ENCODE peak calls at places on chromosomes 11 and 22, in ten cellular contexts. P is fibroblast of pulmonary artery; N is T follicular helper cell; V is Caco-2; K is activated naive CD4-positive, alpha-beta T cell; E is activated CD4-positive, alpha-beta memory T cell treated with anti-CD3 and anti-CD28 coated beads, Interleukin-2, amount 10 ng/mL, durations not matched to agents 7 days and 5 days; H is Right ventricle myocardium inferior; F is OCI-LY7; B is GM10248; X is ELF-1. Q is an unnamed sample.

GRCh38 chr11:9462806-9463537 is 2.2 kb downstream of the ZNF143 start:
- DNase-seq in P (peak; percentile 9), N (no peak), V (no peak), K (no peak), E (no peak), H (no peak), F (no peak), B (no peak), X (no peak), Q (no peak)

GRCh38 chr11:65633390-65634139 is 4.3 kb upstream of the SIPA1 start:
- DNase-seq in P (no peak), N (no peak), V (no peak), K (no peak), E (no peak), H (no peak), F (no peak), B (no peak), X (no peak), Q (no peak)

GRCh38 chr11:8102965-8103364 is 22.0 kb downstream of the TUB start:
- DNase-seq in P (no peak), N (no peak), V (no peak), K (no peak), E (no peak), H (no peak), F (no peak), B (no peak), X (no peak), Q (no peak)

GRCh38 chr11:66112041-66112491 is 42.0 kb downstream of the PACS1 start:
- DNase-seq in P (no peak), N (no peak), V (no peak), K (no peak), E (no peak), H (no peak), F (peak; percentile 24), B (no peak), X (peak; percentile 88), Q (peak; percentile 69)

GRCh38 chr22:37148031-37148651 is 1.6 kb downstream of the IL2RB start:
- DNase-seq in P (no peak), N (peak; percentile 20), V (no peak), K (no peak), E (peak; percentile 54), H (no peak), F (no peak), B (peak; percentile 39), X (no peak), Q (no peak)

GRCh38 chr11:133383689-133384088 is 148.6 kb downstream of the OPCML start:
- DNase-seq in P (no peak), N (no peak), V (no peak), K (no peak), E (no peak), H (no peak), F (no peak), B (no peak), X (no peak), Q (no peak)

GRCh38 chr11:67364169-67364568 is 9.2 kb downstream of the CLCF1 start:
- DNase-seq in P (no peak), N (no peak), V (no peak), K (no peak), E (no peak), H (no peak), F (no peak), B (no peak), X (no peak), Q (no peak)

GRCh38 chr11:83195176-83195531 is 1.6 kb downstream of the ANKRD42 start:
- DNase-seq in P (peak; percentile 11), N (no peak), V (peak; percentile 53), K (no peak), E (no peak), H (no peak), F (no peak), B (no peak), X (no peak), Q (no peak)

GRCh38 chr11:72378704-72379383 is 55.5 kb downstream of the CLPB start:
- DNase-seq in P (peak; percentile 25), N (no peak), V (no peak), K (no peak), E (no peak), H (peak; percentile 79), F (no peak), B (no peak), X (no peak), Q (no peak)

GRCh38 chr11:77967753-77968152 is 26.7 kb downstream of the INTS4 start:
- DNase-seq in P (no peak), N (no peak), V (no peak), K (no peak), E (no peak), H (no peak), F (no peak), B (no peak), X (no peak), Q (no peak)

GRCh38 chr11:13868710-13869403 is 93.7 kb upstream of the SPON1 start:
- DNase-seq in P (no peak), N (peak; percentile 25), V (no peak), K (no peak), E (no peak), H (no peak), F (no peak), B (no peak), X (peak; percentile 19), Q (no peak)

GRCh38 chr22:23144926-23145906 is at the start of gene RAB36:
- DNase-seq in P (peak; percentile 99), N (peak; percentile 89), V (peak; percentile 66), K (peak; percentile 48), E (peak; percentile 89), H (peak; percentile 98), F (peak; percentile 75), B (peak; percentile 84), X (peak; percentile 99), Q (peak; percentile 100)

GRCh38 chr11:60912851-60913550 is 957 bp upstream of the TMEM109 start:
- DNase-seq in P (no peak), N (no peak), V (no peak), K (no peak), E (no peak), H (peak; percentile 64), F (no peak), B (no peak), X (no peak), Q (no peak)

GRCh38 chr22:50269573-50270301 is 443 bp downstream of the MAPK11 start:
- DNase-seq in P (peak; percentile 45), N (no peak), V (no peak), K (no peak), E (peak; percentile 65), H (no peak), F (peak; percentile 59), B (peak; percentile 72), X (no peak), Q (peak; percentile 63)

GRCh38 chr22:46734830-46735453 is 3.1 kb downstream of the CERK start:
- DNase-seq in P (no peak), N (peak; percentile 52), V (no peak), K (no peak), E (peak; percentile 74), H (peak; percentile 86), F (peak; percentile 88), B (peak; percentile 72), X (no peak), Q (no peak)

GRCh38 chr22:24434472-24435322 is 7.3 kb downstream of the ADORA2A start:
- DNase-seq in P (peak; percentile 69), N (peak; percentile 52), V (no peak), K (no peak), E (peak; percentile 88), H (no peak), F (peak; percentile 97), B (peak; percentile 86), X (no peak), Q (peak; percentile 36)